ENCODE peak calls at places on chromosomes 13 and 19, in six cellular contexts. I, R, O, G, J and A are unnamed samples.

GRCh38 chr13:98297043-98297442 is 120.0 kb upstream of the RNF113B start:
- DNase-seq in G (no peak), I (no peak), J (no peak), R (no peak), O (no peak), A (no peak)

GRCh38 chr13:49791214-49791752 is 1.2 kb downstream of the KPNA3 start:
- DNase-seq in J (no peak), R (no peak), O (no peak), G (peak; percentile 42), I (peak; percentile 38), A (peak; percentile 30)

GRCh38 chr19:35908010-35908441 is at the start of gene TYROBP:
- DNase-seq in R (peak; percentile 36), O (no peak), I (no peak), J (no peak), G (no peak), A (no peak)

GRCh38 chr19:54017266-54017665 is 25.8 kb downstream of the CACNG6 start:
- DNase-seq in J (no peak), R (no peak), I (no peak), G (peak; percentile 39), O (no peak), A (no peak)

GRCh38 chr19:48639483-48640375 is 2.5 kb upstream of the DBP start:
- DNase-seq in G (no peak), I (no peak), O (no peak), R (no peak), J (no peak), A (no peak)

GRCh38 chr19:40084948-40085347 is 5.8 kb downstream of the ZNF780A start:
- DNase-seq in J (no peak), O (no peak), R (no peak), G (no peak), I (no peak), A (no peak)

GRCh38 chr13:61045197-61045596 is 370.5 kb downstream of the PCDH20 start:
- DNase-seq in R (no peak), G (no peak), J (no peak), O (no peak), I (no peak), A (no peak)

GRCh38 chr19:55289117-55289796 is 5.5 kb downstream of the BRSK1 start:
- DNase-seq in J (no peak), O (no peak), G (no peak), R (no peak), I (no peak), A (no peak)